ENCODE peak calls at places on chromosomes 12 and 14, in seven cellular contexts. R, F, B, I, G, A and J are unnamed samples.

GRCh38 chr12:65055874-65056273 is 65.2 kb downstream of the WIF1 start:
- DNase-seq in I (no peak), A (no peak), G (no peak), B (no peak), F (no peak), R (no peak), J (no peak)

GRCh38 chr12:47725893-47726292 is 603 bp upstream of the ENDOU start:
- DNase-seq in I (no peak), G (peak; percentile 84), B (no peak), F (no peak), A (no peak), R (peak; percentile 95), J (peak; percentile 58)

GRCh38 chr12:95870897-95871296 is 12.1 kb downstream of the SNRPF start:
- DNase-seq in G (no peak), B (no peak), I (no peak), A (no peak), R (no peak), F (no peak), J (no peak)

GRCh38 chr12:104012331-104012730 is 37.7 kb downstream of the GLT8D2 start:
- DNase-seq in F (no peak), I (no peak), A (no peak), R (no peak), G (peak; percentile 80), B (no peak), J (no peak)

GRCh38 chr12:124686885-124687694 is 119.7 kb upstream of the NCOR2 start:
- DNase-seq in A (no peak), F (no peak), I (no peak), B (no peak), G (no peak), R (peak; percentile 34), J (no peak)

GRCh38 chr12:109586385-109587296 is 13.0 kb downstream of the MVK start:
- DNase-seq in I (no peak), G (no peak), A (no peak), F (no peak), B (no peak), R (peak; percentile 55), J (no peak)

GRCh38 chr14:103707329-103708263 is 7.7 kb downstream of the XRCC3 start:
- DNase-seq in A (no peak), R (peak; percentile 66), F (no peak), I (no peak), G (no peak), B (no peak), J (peak; percentile 17)

GRCh38 chr14:32896979-32897723 is 41.5 kb upstream of the NPAS3 start:
- DNase-seq in B (peak; percentile 36), G (peak; percentile 44), F (no peak), R (no peak), A (peak; percentile 43), I (no peak), J (peak; percentile 73)

GRCh38 chr14:78714722-78715121 is 544.5 kb downstream of the NRXN3 start:
- DNase-seq in G (no peak), I (no peak), A (no peak), R (no peak), B (no peak), F (no peak), J (no peak)

GRCh38 chr12:15322164-15323054 is at the start of gene PTPRO:
- DNase-seq in R (no peak), G (peak; percentile 5), A (peak; percentile 49), F (no peak), I (no peak), B (no peak), J (peak; percentile 7)

GRCh38 chr12:41011939-41012338 is 176.2 kb upstream of the PDZRN4 start:
- DNase-seq in G (no peak), R (no peak), B (no peak), A (no peak), F (no peak), I (no peak), J (no peak)